ENCODE peak calls at places on chromosomes 1 and 21, in four cellular contexts. Y is WTC11, R is H1, G is K562. A is an unnamed sample.

GRCh38 chr1:77990629-77991204 is 11.8 kb upstream of the FUBP1 start:
- DNase-seq in Y (no peak), R (no peak), G (no peak), A (no peak)

GRCh38 chr1:23951646-23952095 is 8.0 kb upstream of the PNRC2 start:
- DNase-seq in Y (no peak), R (no peak), G (no peak), A (peak)

GRCh38 chr1:71231751-71232150 is 150.9 kb upstream of the ZRANB2 start:
- DNase-seq in Y (no peak), R (no peak), G (no peak), A (no peak)

GRCh38 chr1:16436946-16437474 is at the start of gene SPATA21:
- DNase-seq in Y (no peak), R (no peak), G (no peak), A (no peak)

GRCh38 chr1:230231739-230232075 is 164.7 kb downstream of the GALNT2 start:
- DNase-seq in Y (no peak), R (no peak), G (peak), A (no peak)

GRCh38 chr21:45523411-45524101 is 18.7 kb downstream of the SLC19A1 start:
- DNase-seq in Y (peak), R (no peak), G (no peak), A (no peak)

GRCh38 chr1:60132985-60133673 is 59.6 kb upstream of the C1orf87 start:
- DNase-seq in Y (no peak), R (no peak), G (no peak), A (no peak)

GRCh38 chr1:83882906-83883305 is 116.0 kb downstream of the TTLL7 start:
- DNase-seq in Y (peak), R (no peak), G (peak), A (no peak)

GRCh38 chr1:224828691-224829090 is 100.8 kb upstream of the DNAH14 start:
- DNase-seq in Y (no peak), R (no peak), G (no peak), A (no peak)

GRCh38 chr1:196400478-196401453 is 207.5 kb downstream of the KCNT2 start:
- DNase-seq in Y (no peak), R (no peak), G (no peak), A (peak)

GRCh38 chr21:41460578-41461527 is 34.8 kb downstream of the MX1 start:
- DNase-seq in Y (peak), R (no peak), G (peak), A (peak)

GRCh38 chr1:218739426-218739825 is 394.3 kb downstream of the TGFB2 start:
- DNase-seq in Y (no peak), R (no peak), G (no peak), A (no peak)

GRCh38 chr1:84715620-84716019 is 25.4 kb upstream of the SSX2IP start:
- DNase-seq in Y (no peak), R (no peak), G (peak), A (no peak)

GRCh38 chr1:147833231-147833840 is 69.3 kb upstream of the GJA8 start:
- DNase-seq in Y (peak), R (peak), G (no peak), A (no peak)

GRCh38 chr1:154496381-154496780 is 5.6 kb upstream of the TDRD10 start:
- DNase-seq in Y (no peak), R (no peak), G (no peak), A (no peak)

GRCh38 chr1:151072224-151072623 is 1.7 kb downstream of the GABPB2 start:
- DNase-seq in Y (peak), R (no peak), G (no peak), A (no peak)

GRCh38 chr1:62176597-62177312 is 17.9 kb upstream of the L1TD1 start:
- DNase-seq in Y (no peak), R (no peak), G (no peak), A (no peak)

GRCh38 chr1:62178372-62178771 is 16.3 kb upstream of the L1TD1 start:
- DNase-seq in Y (no peak), R (no peak), G (no peak), A (no peak)

GRCh38 chr1:62177621-62178020 is 17.0 kb upstream of the L1TD1 start:
- DNase-seq in Y (no peak), R (no peak), G (no peak), A (no peak)

GRCh38 chr1:62180649-62181048 is 14.0 kb upstream of the L1TD1 start:
- DNase-seq in Y (no peak), R (no peak), G (no peak), A (no peak)

DNA sequence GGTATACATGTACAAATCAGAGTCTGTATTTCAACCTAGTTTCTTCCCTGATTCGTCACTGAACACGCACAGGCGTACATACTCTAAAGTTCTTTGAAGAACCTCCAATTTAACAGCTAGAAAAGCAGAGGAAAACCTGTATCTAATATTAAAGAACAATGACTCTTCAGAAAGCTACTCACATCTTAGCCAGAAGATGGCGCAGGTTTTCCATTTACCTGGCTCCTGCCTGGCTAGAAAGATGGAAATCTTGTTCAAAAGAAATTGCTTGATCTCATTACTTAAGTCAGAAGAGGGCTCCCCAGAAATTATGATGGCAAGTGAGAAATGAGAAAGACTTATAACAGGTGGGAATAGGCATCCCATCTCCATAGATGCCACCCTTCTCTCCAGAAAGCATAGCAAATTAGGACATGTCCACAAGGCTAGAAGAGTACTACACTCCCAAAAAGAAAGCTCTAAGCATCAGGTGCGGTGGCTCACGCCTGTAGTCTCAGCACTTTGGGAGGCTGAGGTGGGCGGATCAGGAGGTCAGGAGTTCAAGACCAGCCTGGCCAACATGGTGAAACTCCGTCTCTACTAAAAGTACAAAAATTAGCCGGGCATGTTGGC is 19.0 kb upstream of the L1TD1 start:
- DNase-seq in Y (peak), R (no peak), G (peak), A (peak)
- TF ChIP-seq SP1 in Y (no peak), R (no peak), G (no peak), A (no peak)

DNA sequence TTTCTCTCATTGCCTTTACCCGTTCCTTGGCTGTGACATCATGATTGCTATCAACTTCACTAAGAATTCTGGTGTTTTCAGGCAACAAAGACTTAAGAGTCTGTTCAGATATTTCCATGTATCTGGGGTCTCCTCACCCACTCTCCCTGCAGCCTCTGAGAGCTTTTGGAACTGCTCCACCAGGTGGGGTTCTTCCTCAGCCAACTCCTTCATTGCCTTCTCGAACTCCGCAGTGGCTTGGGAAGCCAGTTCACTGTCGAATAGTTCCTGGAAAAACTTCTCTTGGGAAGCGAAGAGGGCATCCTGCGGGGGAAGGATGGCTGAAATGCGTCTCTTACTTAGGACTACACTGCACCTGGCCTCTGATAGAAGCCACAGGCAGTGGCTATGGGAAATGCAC is 2.1 kb downstream of the PEX19 start:
- DNase-seq in Y (peak), R (no peak), G (no peak), A (no peak)
- TF ChIP-seq CTCF in Y (no peak), R (peak), G (no peak), A (no peak)

DNA sequence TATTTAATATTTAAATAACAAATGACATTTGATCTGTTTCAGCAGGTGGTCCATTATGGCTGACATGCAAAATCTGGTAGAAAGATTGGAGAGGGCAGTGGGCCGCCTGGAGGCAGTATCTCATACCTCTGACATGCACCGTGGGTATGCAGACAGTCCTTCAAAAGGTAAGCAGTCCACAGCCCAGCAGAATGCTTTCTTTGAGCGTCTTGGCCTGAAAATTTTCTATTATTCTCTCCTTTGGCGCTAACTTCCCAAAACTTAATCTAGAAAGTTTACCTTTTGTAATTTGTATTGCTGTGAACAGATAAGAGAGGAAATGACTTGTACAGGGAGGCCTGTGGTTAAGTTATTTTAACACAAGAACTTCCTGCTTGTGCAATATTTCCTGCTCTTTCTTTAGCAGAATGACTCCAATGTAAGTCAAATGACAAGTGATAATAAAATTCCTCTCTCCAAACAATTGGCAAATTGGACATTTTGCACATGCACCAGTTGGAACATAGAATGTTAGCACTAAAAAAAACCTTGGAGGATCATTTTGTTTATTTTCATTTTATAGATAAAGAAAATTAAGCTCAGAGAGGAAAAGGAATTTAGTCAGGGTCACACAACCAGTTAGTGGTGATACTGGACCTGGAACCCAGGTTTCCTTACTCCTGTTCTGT is 18.9 kb downstream of the CAP1 start:
- DNase-seq in Y (peak), R (peak), G (peak), A (peak)
- TF ChIP-seq SP1 in Y (no peak), R (no peak), G (no peak), A (no peak)

GRCh38 chr1:55035904-55036303 is 3.4 kb upstream of the PCSK9 start:
- DNase-seq in Y (no peak), R (no peak), G (peak), A (peak)
- TF ChIP-seq CTCF in Y (no peak), R (peak), G (peak), A (peak)